ENCODE peak calls at places on chromosomes 16 and 17, in ten cellular contexts. One of them, this sample, is unnamed.

GRCh38 chr17:68759343-68760140 is 158.4 kb upstream of the FAM20A start:
- DNase-seq in globus pallidus: peak
- DNase-seq in SK-N-MC: peak
- DNase-seq in 8988T: peak
- DNase-seq in ELR: peak
- DNase-seq in occipital lobe: peak
- DNase-seq in activated gamma-delta T cell treated with anti-CD3 and anti-CD28 coated beads, Interleukin-2, amount 50 U/mL, for 16 hours: no peak
- DNase-seq in body of pancreas: peak
- DNase-seq in T-helper 1 cell: no peak
- DNase-seq in OCI-M1: peak
- DNase-seq in this sample: peak

GRCh38 chr16:1514507-1514906 is 19.0 kb upstream of the TMEM204 start:
- DNase-seq in 8988T: no peak
- DNase-seq in T-helper 1 cell: no peak
- DNase-seq in ELR: no peak
- DNase-seq in occipital lobe: no peak
- DNase-seq in SK-N-MC: no peak
- DNase-seq in globus pallidus: no peak
- DNase-seq in activated gamma-delta T cell treated with anti-CD3 and anti-CD28 coated beads, Interleukin-2, amount 50 U/mL, for 16 hours: no peak
- DNase-seq in body of pancreas: no peak
- DNase-seq in OCI-M1: no peak
- DNase-seq in this sample: no peak

GRCh38 chr17:22277595-22277994 is 585.3 kb downstream of the KCNJ18 start:
- DNase-seq in OCI-M1: no peak
- DNase-seq in SK-N-MC: no peak
- DNase-seq in body of pancreas: no peak
- DNase-seq in T-helper 1 cell: no peak
- DNase-seq in ELR: no peak
- DNase-seq in activated gamma-delta T cell treated with anti-CD3 and anti-CD28 coated beads, Interleukin-2, amount 50 U/mL, for 16 hours: no peak
- DNase-seq in globus pallidus: no peak
- DNase-seq in occipital lobe: no peak
- DNase-seq in 8988T: no peak
- DNase-seq in this sample: no peak

GRCh38 chr17:82548681-82549303 is 29.3 kb downstream of the FOXK2 start:
- DNase-seq in activated gamma-delta T cell treated with anti-CD3 and anti-CD28 coated beads, Interleukin-2, amount 50 U/mL, for 16 hours: no peak
- DNase-seq in occipital lobe: no peak
- DNase-seq in SK-N-MC: no peak
- DNase-seq in OCI-M1: no peak
- DNase-seq in 8988T: no peak
- DNase-seq in ELR: no peak
- DNase-seq in body of pancreas: no peak
- DNase-seq in T-helper 1 cell: no peak
- DNase-seq in globus pallidus: no peak
- DNase-seq in this sample: no peak

GRCh38 chr16:82016268-82016667 is 5.0 kb upstream of the SDR42E1 start:
- DNase-seq in globus pallidus: no peak
- DNase-seq in 8988T: peak
- DNase-seq in T-helper 1 cell: no peak
- DNase-seq in activated gamma-delta T cell treated with anti-CD3 and anti-CD28 coated beads, Interleukin-2, amount 50 U/mL, for 16 hours: no peak
- DNase-seq in body of pancreas: no peak
- DNase-seq in ELR: peak
- DNase-seq in OCI-M1: peak
- DNase-seq in occipital lobe: no peak
- DNase-seq in SK-N-MC: no peak
- DNase-seq in this sample: peak

GRCh38 chr17:72562628-72563188 is 441.9 kb downstream of the SOX9 start:
- DNase-seq in body of pancreas: no peak
- DNase-seq in OCI-M1: no peak
- DNase-seq in activated gamma-delta T cell treated with anti-CD3 and anti-CD28 coated beads, Interleukin-2, amount 50 U/mL, for 16 hours: no peak
- DNase-seq in T-helper 1 cell: no peak
- DNase-seq in 8988T: no peak
- DNase-seq in occipital lobe: no peak
- DNase-seq in globus pallidus: no peak
- DNase-seq in SK-N-MC: no peak
- DNase-seq in ELR: no peak
- DNase-seq in this sample: no peak

GRCh38 chr16:20344630-20345029 is 7.9 kb downstream of the UMOD start:
- DNase-seq in 8988T: no peak
- DNase-seq in body of pancreas: no peak
- DNase-seq in T-helper 1 cell: no peak
- DNase-seq in SK-N-MC: no peak
- DNase-seq in occipital lobe: no peak
- DNase-seq in ELR: no peak
- DNase-seq in OCI-M1: no peak
- DNase-seq in activated gamma-delta T cell treated with anti-CD3 and anti-CD28 coated beads, Interleukin-2, amount 50 U/mL, for 16 hours: no peak
- DNase-seq in globus pallidus: no peak
- DNase-seq in this sample: no peak

GRCh38 chr17:50256826-50257573 is 17.3 kb upstream of the TMEM92 start:
- DNase-seq in occipital lobe: no peak
- DNase-seq in ELR: no peak
- DNase-seq in T-helper 1 cell: no peak
- DNase-seq in 8988T: peak
- DNase-seq in body of pancreas: no peak
- DNase-seq in activated gamma-delta T cell treated with anti-CD3 and anti-CD28 coated beads, Interleukin-2, amount 50 U/mL, for 16 hours: no peak
- DNase-seq in SK-N-MC: no peak
- DNase-seq in OCI-M1: no peak
- DNase-seq in globus pallidus: no peak
- DNase-seq in this sample: no peak

This sample was measured in HCEC 1CT.